ENCODE peak calls at places on chromosomes 16 and 17, in seven cellular contexts. One of them, this sample, is unnamed.

GRCh38 chr16:86661715-86662114 is 83.4 kb downstream of the FOXL1 start:
- DNase-seq in upper lobe of right lung: no peak
- DNase-seq in ascending aorta: no peak
- DNase-seq in endodermal cell: no peak
- DNase-seq in fibroblast of mammary gland: peak
- DNase-seq in heart left ventricle: no peak
- DNase-seq in MM.1S: no peak
- DNase-seq in this sample: peak

GRCh38 chr17:50865060-50865867 is 890 bp downstream of the TOB1 start:
- DNase-seq in endodermal cell: peak
- DNase-seq in fibroblast of mammary gland: peak
- DNase-seq in heart left ventricle: peak
- DNase-seq in MM.1S: peak
- DNase-seq in upper lobe of right lung: peak
- DNase-seq in ascending aorta: peak
- DNase-seq in this sample: peak

GRCh38 chr17:64231567-64232141 is 31.4 kb downstream of the TEX2 start:
- DNase-seq in upper lobe of right lung: no peak
- DNase-seq in endodermal cell: no peak
- DNase-seq in heart left ventricle: no peak
- DNase-seq in ascending aorta: no peak
- DNase-seq in fibroblast of mammary gland: no peak
- DNase-seq in MM.1S: no peak
- DNase-seq in this sample: no peak

GRCh38 chr16:1101133-1101532 is 5.1 kb upstream of the C1QTNF8 start:
- DNase-seq in ascending aorta: no peak
- DNase-seq in endodermal cell: no peak
- DNase-seq in MM.1S: no peak
- DNase-seq in upper lobe of right lung: no peak
- DNase-seq in heart left ventricle: no peak
- DNase-seq in fibroblast of mammary gland: no peak
- DNase-seq in this sample: no peak

GRCh38 chr17:49063652-49064051 is 66.5 kb downstream of the IGF2BP1 start:
- DNase-seq in heart left ventricle: no peak
- DNase-seq in endodermal cell: no peak
- DNase-seq in MM.1S: no peak
- DNase-seq in ascending aorta: no peak
- DNase-seq in fibroblast of mammary gland: no peak
- DNase-seq in upper lobe of right lung: no peak
- DNase-seq in this sample: no peak

GRCh38 chr17:47251421-47251940 is 2.1 kb upstream of the ITGB3 start:
- DNase-seq in ascending aorta: no peak
- DNase-seq in endodermal cell: peak
- DNase-seq in upper lobe of right lung: no peak
- DNase-seq in MM.1S: no peak
- DNase-seq in heart left ventricle: no peak
- DNase-seq in fibroblast of mammary gland: no peak
- DNase-seq in this sample: no peak

GRCh38 chr17:47821031-47821423 is 567 bp downstream of the OSBPL7 start:
- DNase-seq in endodermal cell: peak
- DNase-seq in upper lobe of right lung: no peak
- DNase-seq in heart left ventricle: no peak
- DNase-seq in fibroblast of mammary gland: no peak
- DNase-seq in MM.1S: no peak
- DNase-seq in ascending aorta: no peak
- DNase-seq in this sample: no peak

GRCh38 chr17:83050651-83051422 is 28.6 kb upstream of the METRNL start:
- DNase-seq in endodermal cell: peak
- DNase-seq in fibroblast of mammary gland: no peak
- DNase-seq in ascending aorta: no peak
- DNase-seq in MM.1S: peak
- DNase-seq in upper lobe of right lung: no peak
- DNase-seq in heart left ventricle: peak
- DNase-seq in this sample: no peak

GRCh38 chr16:5059386-5060072 is 6.2 kb downstream of the C16orf89 start:
- DNase-seq in MM.1S: no peak
- DNase-seq in heart left ventricle: no peak
- DNase-seq in ascending aorta: no peak
- DNase-seq in upper lobe of right lung: peak
- DNase-seq in fibroblast of mammary gland: no peak
- DNase-seq in endodermal cell: peak
- DNase-seq in this sample: no peak

GRCh38 chr16:5060073-5060641 is 5.6 kb downstream of the C16orf89 start:
- DNase-seq in MM.1S: no peak
- DNase-seq in endodermal cell: no peak
- DNase-seq in upper lobe of right lung: peak
- DNase-seq in fibroblast of mammary gland: no peak
- DNase-seq in ascending aorta: no peak
- DNase-seq in heart left ventricle: no peak
- DNase-seq in this sample: no peak

GRCh38 chr16:5054876-5055865 is 10.6 kb downstream of the C16orf89 start:
- DNase-seq in MM.1S: no peak
- DNase-seq in fibroblast of mammary gland: no peak
- DNase-seq in endodermal cell: no peak
- DNase-seq in heart left ventricle: peak
- DNase-seq in ascending aorta: no peak
- DNase-seq in upper lobe of right lung: peak
- DNase-seq in this sample: no peak

GRCh38 chr16:5058476-5058875 is 7.3 kb downstream of the C16orf89 start:
- DNase-seq in fibroblast of mammary gland: no peak
- DNase-seq in ascending aorta: no peak
- DNase-seq in endodermal cell: peak
- DNase-seq in upper lobe of right lung: no peak
- DNase-seq in MM.1S: no peak
- DNase-seq in heart left ventricle: peak
- DNase-seq in this sample: no peak

GRCh38 chr16:5056347-5056746 is 9.4 kb downstream of the C16orf89 start:
- DNase-seq in ascending aorta: no peak
- DNase-seq in heart left ventricle: no peak
- DNase-seq in endodermal cell: peak
- DNase-seq in fibroblast of mammary gland: peak
- DNase-seq in upper lobe of right lung: peak
- DNase-seq in MM.1S: peak
- DNase-seq in this sample: no peak
- TF ChIP-seq CTCF in ascending aorta: no peak
- TF ChIP-seq CTCF in heart left ventricle: no peak
- TF ChIP-seq CTCF in endodermal cell: peak
- TF ChIP-seq CTCF in fibroblast of mammary gland: peak
- TF ChIP-seq CTCF in upper lobe of right lung: peak
- TF ChIP-seq CTCF in MM.1S: peak
- TF ChIP-seq CTCF in this sample: peak

GRCh38 chr16:56417138-56417537 is 8.2 kb downstream of the AMFR start:
- DNase-seq in fibroblast of mammary gland: no peak
- DNase-seq in heart left ventricle: no peak
- DNase-seq in ascending aorta: no peak
- DNase-seq in MM.1S: no peak
- DNase-seq in endodermal cell: no peak
- DNase-seq in upper lobe of right lung: no peak
- DNase-seq in this sample: no peak
- H3K4me3 ChIP-seq in fibroblast of mammary gland: no peak
- H3K4me3 ChIP-seq in heart left ventricle: no peak
- H3K4me3 ChIP-seq in ascending aorta: no peak
- H3K4me3 ChIP-seq in MM.1S: no peak
- H3K4me3 ChIP-seq in endodermal cell: no peak
- H3K4me3 ChIP-seq in upper lobe of right lung: no peak
- H3K4me3 ChIP-seq in this sample: no peak

DNA sequence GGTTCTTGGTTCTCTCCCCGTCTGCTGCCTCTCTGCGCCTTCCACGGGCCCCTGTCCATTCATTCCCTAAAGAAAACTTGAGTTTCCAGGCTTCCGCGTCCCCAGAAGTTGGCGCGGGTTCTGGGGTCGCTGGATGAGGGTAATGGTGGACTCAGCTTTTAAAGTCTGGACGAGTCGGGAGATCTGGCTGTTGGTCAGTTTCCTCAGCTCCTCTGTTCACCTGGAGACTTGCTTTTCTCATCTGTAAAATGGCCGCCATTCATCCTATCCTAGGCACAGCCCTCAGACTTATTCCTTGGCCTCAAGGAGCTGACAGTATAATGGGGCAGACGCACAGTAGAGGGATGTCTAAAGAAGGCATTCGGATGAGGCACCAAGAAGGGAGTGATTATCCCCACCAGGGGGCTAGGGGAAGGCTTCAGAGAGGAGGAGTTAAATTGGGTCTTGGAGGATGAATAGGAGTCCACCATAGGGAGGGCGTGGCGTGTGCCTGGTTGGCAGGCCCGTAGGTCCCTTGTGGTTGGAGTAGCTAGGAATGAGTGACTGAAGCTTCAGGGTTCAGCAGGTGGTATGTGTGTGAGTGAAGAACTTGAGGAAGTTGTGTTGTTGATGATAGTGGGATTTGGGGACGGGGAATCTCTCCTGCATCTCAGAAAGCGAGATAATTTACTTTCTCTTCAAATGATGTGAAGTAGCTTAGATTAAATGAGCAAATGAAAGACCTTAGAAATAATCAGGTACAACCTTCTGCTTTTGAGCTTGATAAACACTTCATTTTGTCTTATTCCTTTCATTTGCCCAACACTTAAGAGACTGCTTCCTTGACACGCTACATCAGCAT is 655 bp downstream of the VPS35L start:
- DNase-seq in heart left ventricle: no peak
- DNase-seq in endodermal cell: peak
- DNase-seq in MM.1S: peak
- DNase-seq in ascending aorta: no peak
- DNase-seq in fibroblast of mammary gland: peak
- DNase-seq in upper lobe of right lung: no peak
- DNase-seq in this sample: peak
- TF ChIP-seq CTCF in heart left ventricle: no peak
- TF ChIP-seq CTCF in endodermal cell: peak
- TF ChIP-seq CTCF in MM.1S: peak
- TF ChIP-seq CTCF in ascending aorta: no peak
- TF ChIP-seq CTCF in fibroblast of mammary gland: no peak
- TF ChIP-seq CTCF in upper lobe of right lung: peak
- TF ChIP-seq CTCF in this sample: peak

DNA sequence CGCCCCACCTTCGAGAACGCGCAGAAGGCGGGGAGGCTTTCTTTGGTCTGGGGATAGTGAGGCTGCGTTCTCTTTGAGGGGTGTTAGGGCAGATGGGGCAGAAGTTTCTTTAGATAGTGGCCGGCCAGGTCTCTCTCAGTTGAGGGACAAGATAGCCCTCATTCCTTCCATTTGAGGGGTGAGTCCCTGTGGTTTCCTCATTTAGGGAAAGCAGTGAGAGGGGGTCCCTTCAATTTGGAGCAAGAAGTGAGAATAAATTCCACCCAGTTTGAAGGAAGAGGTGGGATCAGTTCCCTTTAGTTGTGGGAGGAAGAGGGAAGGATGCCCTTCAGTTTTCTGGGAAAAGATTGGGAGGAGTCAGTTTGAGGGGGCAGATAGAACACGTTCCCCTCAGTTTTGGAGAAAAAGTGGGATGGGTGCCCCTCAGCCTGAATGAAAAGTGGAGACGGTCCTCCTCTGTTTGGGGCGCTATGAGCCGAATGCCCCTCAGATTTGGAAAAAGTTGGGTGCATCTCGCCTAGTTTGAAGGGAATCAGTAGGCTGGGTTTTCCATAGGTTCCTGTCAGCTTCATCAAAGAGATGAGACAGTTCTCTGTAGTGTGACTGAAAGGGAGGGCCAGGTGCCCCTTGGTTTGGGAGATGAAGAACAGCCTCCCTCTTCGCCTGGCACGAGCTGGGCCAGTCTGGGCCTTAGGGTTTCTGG is 568 bp upstream of the FHOD1 start:
- DNase-seq in upper lobe of right lung: no peak
- DNase-seq in MM.1S: peak
- DNase-seq in heart left ventricle: no peak
- DNase-seq in fibroblast of mammary gland: no peak
- DNase-seq in endodermal cell: no peak
- DNase-seq in ascending aorta: no peak
- DNase-seq in this sample: no peak
- H3K4me3 ChIP-seq in upper lobe of right lung: peak
- H3K4me3 ChIP-seq in MM.1S: peak
- H3K4me3 ChIP-seq in heart left ventricle: peak
- H3K4me3 ChIP-seq in fibroblast of mammary gland: peak
- H3K4me3 ChIP-seq in endodermal cell: peak
- H3K4me3 ChIP-seq in ascending aorta: peak
- H3K4me3 ChIP-seq in this sample: peak

GRCh38 chr17:14302421-14303099 is 1.7 kb downstream of the HS3ST3B1 start:
- DNase-seq in endodermal cell: peak
- DNase-seq in fibroblast of mammary gland: peak
- DNase-seq in heart left ventricle: peak
- DNase-seq in ascending aorta: peak
- DNase-seq in upper lobe of right lung: peak
- DNase-seq in MM.1S: peak
- DNase-seq in this sample: peak
- TF ChIP-seq CTCF in endodermal cell: peak
- TF ChIP-seq CTCF in fibroblast of mammary gland: peak
- TF ChIP-seq CTCF in heart left ventricle: peak
- TF ChIP-seq CTCF in ascending aorta: peak
- TF ChIP-seq CTCF in upper lobe of right lung: peak
- TF ChIP-seq CTCF in MM.1S: peak
- TF ChIP-seq CTCF in this sample: peak

DNA sequence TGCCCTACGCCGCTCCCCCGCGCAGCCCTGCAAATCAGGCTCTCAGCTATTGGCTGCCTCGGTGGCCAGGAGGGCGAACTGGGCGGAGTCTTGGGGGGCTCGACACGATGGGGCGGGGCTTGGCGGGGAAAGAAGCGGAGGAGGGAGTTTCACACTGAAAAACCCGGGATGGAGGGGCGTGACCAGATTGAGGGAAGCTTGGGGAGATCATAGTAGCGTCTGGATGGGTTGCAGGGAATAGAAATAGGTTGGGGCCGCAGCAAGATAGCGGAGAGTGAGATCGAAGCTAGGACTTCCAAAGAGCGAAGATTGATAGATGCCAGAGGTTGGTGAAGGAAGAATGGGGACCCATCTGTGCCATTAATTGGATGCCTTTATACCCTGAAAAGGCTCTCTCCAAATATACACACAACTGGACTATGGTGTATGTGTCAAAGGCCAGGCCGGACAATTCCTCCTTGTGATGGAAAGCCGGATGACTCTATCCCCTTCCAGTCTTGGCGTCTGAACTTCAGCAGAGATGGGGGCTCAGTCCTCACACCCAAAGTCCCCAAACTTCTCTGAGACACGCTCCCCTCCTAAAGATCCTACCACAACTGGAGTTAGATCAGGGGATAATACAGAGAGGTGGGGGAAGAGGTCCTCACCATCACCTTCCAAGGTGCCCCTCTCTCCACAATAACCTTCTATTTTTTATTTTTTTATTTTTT is 384 bp upstream of the STAC2 start:
- DNase-seq in endodermal cell: peak
- DNase-seq in upper lobe of right lung: no peak
- DNase-seq in heart left ventricle: peak
- DNase-seq in MM.1S: no peak
- DNase-seq in fibroblast of mammary gland: peak
- DNase-seq in ascending aorta: peak
- DNase-seq in this sample: peak
- H3K4me3 ChIP-seq in endodermal cell: peak
- H3K4me3 ChIP-seq in upper lobe of right lung: peak
- H3K4me3 ChIP-seq in heart left ventricle: peak
- H3K4me3 ChIP-seq in MM.1S: no peak
- H3K4me3 ChIP-seq in fibroblast of mammary gland: peak
- H3K4me3 ChIP-seq in ascending aorta: peak
- H3K4me3 ChIP-seq in this sample: peak

This sample was measured in fibroblast of villous mesenchyme.